ENCODE peak calls at places on chromosomes 6 and 20, in six cellular contexts. One of them, this sample, is unnamed.

GRCh38 chr6:107506145-107506544 is 16.2 kb downstream of the SOBP start:
- DNase-seq in fibroblast of mammary gland: no peak
- DNase-seq in HepG2: peak
- DNase-seq in brain microvascular endothelial cell: no peak
- DNase-seq in cardiac fibroblast: no peak
- DNase-seq in fibroblast of pulmonary artery: no peak
- DNase-seq in this sample: peak

GRCh38 chr6:90677440-90677839 is 90.6 kb upstream of the MAP3K7 start:
- DNase-seq in fibroblast of mammary gland: no peak
- DNase-seq in HepG2: no peak
- DNase-seq in brain microvascular endothelial cell: no peak
- DNase-seq in cardiac fibroblast: no peak
- DNase-seq in fibroblast of pulmonary artery: no peak
- DNase-seq in this sample: no peak

GRCh38 chr20:41373384-41373783 is 6.8 kb upstream of the EMILIN3 start:
- DNase-seq in fibroblast of mammary gland: no peak
- DNase-seq in HepG2: no peak
- DNase-seq in brain microvascular endothelial cell: no peak
- DNase-seq in cardiac fibroblast: no peak
- DNase-seq in fibroblast of pulmonary artery: no peak
- DNase-seq in this sample: no peak

GRCh38 chr20:19757973-19758887 is at the start of gene RIN2:
- DNase-seq in fibroblast of mammary gland: peak
- DNase-seq in HepG2: peak
- DNase-seq in brain microvascular endothelial cell: peak
- DNase-seq in cardiac fibroblast: peak
- DNase-seq in fibroblast of pulmonary artery: peak
- DNase-seq in this sample: peak

GRCh38 chr6:81763051-81763450 is 10.6 kb upstream of the TENT5A start:
- DNase-seq in fibroblast of mammary gland: no peak
- DNase-seq in HepG2: no peak
- DNase-seq in brain microvascular endothelial cell: no peak
- DNase-seq in cardiac fibroblast: no peak
- DNase-seq in fibroblast of pulmonary artery: no peak
- DNase-seq in this sample: no peak

GRCh38 chr20:34316191-34316814 is 13.1 kb upstream of the AHCY start:
- DNase-seq in fibroblast of mammary gland: peak
- DNase-seq in HepG2: no peak
- DNase-seq in brain microvascular endothelial cell: peak
- DNase-seq in cardiac fibroblast: no peak
- DNase-seq in fibroblast of pulmonary artery: peak
- DNase-seq in this sample: peak

GRCh38 chr6:64890609-64891008 is 816.4 kb downstream of the EYS start:
- DNase-seq in fibroblast of mammary gland: peak
- DNase-seq in HepG2: no peak
- DNase-seq in brain microvascular endothelial cell: no peak
- DNase-seq in cardiac fibroblast: peak
- DNase-seq in fibroblast of pulmonary artery: peak
- DNase-seq in this sample: no peak

GRCh38 chr20:57950764-57951163 is 240.9 kb upstream of the PMEPA1 start:
- DNase-seq in fibroblast of mammary gland: no peak
- DNase-seq in HepG2: no peak
- DNase-seq in brain microvascular endothelial cell: no peak
- DNase-seq in cardiac fibroblast: no peak
- DNase-seq in fibroblast of pulmonary artery: no peak
- DNase-seq in this sample: no peak

GRCh38 chr6:57432162-57432561 is 114.7 kb downstream of the PRIM2 start:
- DNase-seq in fibroblast of mammary gland: peak
- DNase-seq in HepG2: peak
- DNase-seq in brain microvascular endothelial cell: no peak
- DNase-seq in cardiac fibroblast: peak
- DNase-seq in fibroblast of pulmonary artery: peak
- DNase-seq in this sample: peak

GRCh38 chr6:141203902-141204575 is 928.7 kb upstream of the GJE1 start:
- DNase-seq in fibroblast of mammary gland: peak
- DNase-seq in HepG2: no peak
- DNase-seq in brain microvascular endothelial cell: peak
- DNase-seq in cardiac fibroblast: peak
- DNase-seq in fibroblast of pulmonary artery: peak
- DNase-seq in this sample: peak

GRCh38 chr6:144401736-144402733 is 116.9 kb downstream of the UTRN start:
- DNase-seq in fibroblast of mammary gland: no peak
- DNase-seq in HepG2: no peak
- DNase-seq in brain microvascular endothelial cell: no peak
- DNase-seq in cardiac fibroblast: no peak
- DNase-seq in fibroblast of pulmonary artery: no peak
- DNase-seq in this sample: no peak

GRCh38 chr6:132604635-132605150 is 15.2 kb upstream of the TAAR5 start:
- DNase-seq in fibroblast of mammary gland: no peak
- DNase-seq in HepG2: no peak
- DNase-seq in brain microvascular endothelial cell: no peak
- DNase-seq in cardiac fibroblast: no peak
- DNase-seq in fibroblast of pulmonary artery: no peak
- DNase-seq in this sample: peak

GRCh38 chr6:169266746-169267629 is 13.3 kb upstream of the THBS2 start:
- DNase-seq in fibroblast of mammary gland: peak
- DNase-seq in HepG2: no peak
- DNase-seq in brain microvascular endothelial cell: no peak
- DNase-seq in cardiac fibroblast: no peak
- DNase-seq in fibroblast of pulmonary artery: no peak
- DNase-seq in this sample: peak

GRCh38 chr6:43625393-43625992 is 3.6 kb downstream of the GTPBP2 start:
- DNase-seq in fibroblast of mammary gland: no peak
- DNase-seq in HepG2: no peak
- DNase-seq in brain microvascular endothelial cell: no peak
- DNase-seq in cardiac fibroblast: no peak
- DNase-seq in fibroblast of pulmonary artery: no peak
- DNase-seq in this sample: no peak

GRCh38 chr20:64278319-64278681 is 22.8 kb downstream of the PCMTD2 start:
- DNase-seq in fibroblast of mammary gland: no peak
- DNase-seq in HepG2: no peak
- DNase-seq in brain microvascular endothelial cell: no peak
- DNase-seq in cardiac fibroblast: no peak
- DNase-seq in fibroblast of pulmonary artery: no peak
- DNase-seq in this sample: no peak

GRCh38 chr6:154508573-154509375 is 1.7 kb downstream of the CNKSR3 start:
- DNase-seq in fibroblast of mammary gland: peak
- DNase-seq in HepG2: peak
- DNase-seq in brain microvascular endothelial cell: no peak
- DNase-seq in cardiac fibroblast: no peak
- DNase-seq in fibroblast of pulmonary artery: no peak
- DNase-seq in this sample: peak

GRCh38 chr20:19633985-19634384 is 124.1 kb upstream of the RIN2 start:
- DNase-seq in fibroblast of mammary gland: no peak
- DNase-seq in HepG2: no peak
- DNase-seq in brain microvascular endothelial cell: peak
- DNase-seq in cardiac fibroblast: no peak
- DNase-seq in fibroblast of pulmonary artery: no peak
- DNase-seq in this sample: no peak

GRCh38 chr6:30769088-30769852 is 24.9 kb upstream of the IER3 start:
- DNase-seq in fibroblast of mammary gland: peak
- DNase-seq in HepG2: peak
- DNase-seq in brain microvascular endothelial cell: peak
- DNase-seq in cardiac fibroblast: peak
- DNase-seq in fibroblast of pulmonary artery: peak
- DNase-seq in this sample: peak

GRCh38 chr20:31485450-31486339 is 10.6 kb downstream of the REM1 start:
- DNase-seq in fibroblast of mammary gland: peak
- DNase-seq in HepG2: no peak
- DNase-seq in brain microvascular endothelial cell: peak
- DNase-seq in cardiac fibroblast: peak
- DNase-seq in fibroblast of pulmonary artery: peak
- DNase-seq in this sample: no peak

GRCh38 chr20:41609476-41609875 is 8.7 kb downstream of the CHD6 start:
- DNase-seq in fibroblast of mammary gland: no peak
- DNase-seq in HepG2: no peak
- DNase-seq in brain microvascular endothelial cell: no peak
- DNase-seq in cardiac fibroblast: no peak
- DNase-seq in fibroblast of pulmonary artery: no peak
- DNase-seq in this sample: no peak

GRCh38 chr6:164097557-164098398 is 683.3 kb downstream of the QKI start:
- DNase-seq in fibroblast of mammary gland: peak
- DNase-seq in HepG2: no peak
- DNase-seq in brain microvascular endothelial cell: peak
- DNase-seq in cardiac fibroblast: peak
- DNase-seq in fibroblast of pulmonary artery: peak
- DNase-seq in this sample: peak

GRCh38 chr20:37901667-37902503 is 1.0 kb upstream of the VSTM2L start:
- DNase-seq in fibroblast of mammary gland: peak
- DNase-seq in HepG2: peak
- DNase-seq in brain microvascular endothelial cell: peak
- DNase-seq in cardiac fibroblast: peak
- DNase-seq in fibroblast of pulmonary artery: peak
- DNase-seq in this sample: peak
- H3K4me3 ChIP-seq in fibroblast of mammary gland: peak
- H3K4me3 ChIP-seq in HepG2: no peak
- H3K4me3 ChIP-seq in brain microvascular endothelial cell: no peak
- H3K4me3 ChIP-seq in cardiac fibroblast: peak
- H3K4me3 ChIP-seq in fibroblast of pulmonary artery: no peak
- H3K4me3 ChIP-seq in this sample: peak

GRCh38 chr20:11686900-11687543 is 230.7 kb upstream of the BTBD3 start:
- DNase-seq in fibroblast of mammary gland: no peak
- DNase-seq in HepG2: no peak
- DNase-seq in brain microvascular endothelial cell: peak
- DNase-seq in cardiac fibroblast: peak
- DNase-seq in fibroblast of pulmonary artery: peak
- DNase-seq in this sample: no peak
- H3K4me3 ChIP-seq in fibroblast of mammary gland: no peak
- H3K4me3 ChIP-seq in HepG2: no peak
- H3K4me3 ChIP-seq in brain microvascular endothelial cell: peak
- H3K4me3 ChIP-seq in cardiac fibroblast: peak
- H3K4me3 ChIP-seq in fibroblast of pulmonary artery: peak
- H3K4me3 ChIP-seq in this sample: no peak

GRCh38 chr6:142907017-142907470 is 37.9 kb downstream of the HIVEP2 start:
- DNase-seq in fibroblast of mammary gland: no peak
- DNase-seq in HepG2: no peak
- DNase-seq in brain microvascular endothelial cell: no peak
- DNase-seq in cardiac fibroblast: no peak
- DNase-seq in fibroblast of pulmonary artery: no peak
- DNase-seq in this sample: no peak
- H3K4me3 ChIP-seq in fibroblast of mammary gland: no peak
- H3K4me3 ChIP-seq in HepG2: no peak
- H3K4me3 ChIP-seq in brain microvascular endothelial cell: no peak
- H3K4me3 ChIP-seq in cardiac fibroblast: no peak
- H3K4me3 ChIP-seq in fibroblast of pulmonary artery: no peak
- H3K4me3 ChIP-seq in this sample: no peak

GRCh38 chr20:51800132-51800721 is 2.1 kb downstream of the SALL4 start:
- DNase-seq in fibroblast of mammary gland: peak
- DNase-seq in HepG2: peak
- DNase-seq in brain microvascular endothelial cell: no peak
- DNase-seq in cardiac fibroblast: peak
- DNase-seq in fibroblast of pulmonary artery: peak
- DNase-seq in this sample: peak

GRCh38 chr20:51797357-51798025 is 4.8 kb downstream of the SALL4 start:
- DNase-seq in fibroblast of mammary gland: no peak
- DNase-seq in HepG2: no peak
- DNase-seq in brain microvascular endothelial cell: peak
- DNase-seq in cardiac fibroblast: no peak
- DNase-seq in fibroblast of pulmonary artery: no peak
- DNase-seq in this sample: no peak

GRCh38 chr20:51800769-51801219 is 1.5 kb downstream of the SALL4 start:
- DNase-seq in fibroblast of mammary gland: no peak
- DNase-seq in HepG2: no peak
- DNase-seq in brain microvascular endothelial cell: no peak
- DNase-seq in cardiac fibroblast: no peak
- DNase-seq in fibroblast of pulmonary artery: peak
- DNase-seq in this sample: peak

GRCh38 chr20:51801220-51801991 is 915 bp downstream of the SALL4 start:
- DNase-seq in fibroblast of mammary gland: no peak
- DNase-seq in HepG2: no peak
- DNase-seq in brain microvascular endothelial cell: no peak
- DNase-seq in cardiac fibroblast: no peak
- DNase-seq in fibroblast of pulmonary artery: no peak
- DNase-seq in this sample: no peak

GRCh38 chr20:51799586-51799985 is 2.7 kb downstream of the SALL4 start:
- DNase-seq in fibroblast of mammary gland: no peak
- DNase-seq in HepG2: no peak
- DNase-seq in brain microvascular endothelial cell: no peak
- DNase-seq in cardiac fibroblast: no peak
- DNase-seq in fibroblast of pulmonary artery: no peak
- DNase-seq in this sample: no peak
- H3K4me3 ChIP-seq in fibroblast of mammary gland: no peak
- H3K4me3 ChIP-seq in HepG2: no peak
- H3K4me3 ChIP-seq in brain microvascular endothelial cell: no peak
- H3K4me3 ChIP-seq in cardiac fibroblast: no peak
- H3K4me3 ChIP-seq in fibroblast of pulmonary artery: no peak
- H3K4me3 ChIP-seq in this sample: no peak

GRCh38 chr20:60113024-60113724 is 155.0 kb downstream of the CDH26 start:
- DNase-seq in fibroblast of mammary gland: no peak
- DNase-seq in HepG2: no peak
- DNase-seq in brain microvascular endothelial cell: no peak
- DNase-seq in cardiac fibroblast: no peak
- DNase-seq in fibroblast of pulmonary artery: no peak
- DNase-seq in this sample: no peak

GRCh38 chr20:60115452-60115851 is 157.2 kb downstream of the CDH26 start:
- DNase-seq in fibroblast of mammary gland: no peak
- DNase-seq in HepG2: no peak
- DNase-seq in brain microvascular endothelial cell: no peak
- DNase-seq in cardiac fibroblast: no peak
- DNase-seq in fibroblast of pulmonary artery: no peak
- DNase-seq in this sample: no peak

GRCh38 chr20:60116128-60116909 is 158.1 kb downstream of the CDH26 start:
- DNase-seq in fibroblast of mammary gland: no peak
- DNase-seq in HepG2: no peak
- DNase-seq in brain microvascular endothelial cell: no peak
- DNase-seq in cardiac fibroblast: no peak
- DNase-seq in fibroblast of pulmonary artery: no peak
- DNase-seq in this sample: no peak

GRCh38 chr20:60113771-60114170 is 155.5 kb downstream of the CDH26 start:
- DNase-seq in fibroblast of mammary gland: no peak
- DNase-seq in HepG2: no peak
- DNase-seq in brain microvascular endothelial cell: no peak
- DNase-seq in cardiac fibroblast: no peak
- DNase-seq in fibroblast of pulmonary artery: no peak
- DNase-seq in this sample: no peak

DNA sequence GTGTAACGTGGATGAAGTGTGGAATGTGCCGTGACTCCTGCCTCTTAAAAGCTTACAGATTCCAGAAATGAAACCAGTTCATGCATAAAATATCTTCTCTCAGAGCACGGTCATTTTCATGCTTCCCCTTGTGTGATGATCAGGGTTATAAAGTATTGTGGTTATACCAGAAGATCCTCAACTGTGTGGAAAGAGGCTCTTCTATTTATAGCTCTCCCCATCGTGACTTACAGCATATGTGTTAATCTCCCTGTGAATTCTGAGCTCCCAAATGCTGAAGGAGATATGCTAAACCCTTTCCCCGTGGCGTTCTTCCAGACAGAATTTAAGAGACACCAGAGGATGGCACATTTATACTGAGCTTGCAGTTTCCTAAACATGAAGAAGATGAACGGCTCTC is 158.8 kb downstream of the CDH26 start:
- DNase-seq in fibroblast of mammary gland: peak
- DNase-seq in HepG2: no peak
- DNase-seq in brain microvascular endothelial cell: no peak
- DNase-seq in cardiac fibroblast: no peak
- DNase-seq in fibroblast of pulmonary artery: no peak
- DNase-seq in this sample: no peak
- H3K4me3 ChIP-seq in fibroblast of mammary gland: no peak
- H3K4me3 ChIP-seq in HepG2: no peak
- H3K4me3 ChIP-seq in brain microvascular endothelial cell: no peak
- H3K4me3 ChIP-seq in cardiac fibroblast: no peak
- H3K4me3 ChIP-seq in fibroblast of pulmonary artery: no peak
- H3K4me3 ChIP-seq in this sample: no peak